ENCODE peak calls at places on chromosomes 12 and 14, in ten cellular contexts. V is endodermal cell, E is fibroblast of lung, K is HCT116, P is GM23248, W is PC-3, O is IMR-90, T is colonic mucosa, L is H1, S is mammary epithelial cell. Q is an unnamed sample.

GRCh38 chr14:61346221-61346620 is 24.8 kb downstream of the PRKCH start:
- DNase-seq in E (no peak), K (no peak), L (no peak), O (no peak), P (no peak), V (no peak), S (peak; percentile 50), T (no peak), W (peak; percentile 64), Q (no peak)

GRCh38 chr12:106139422-106140141 is 828 bp upstream of the NUAK1 start:
- DNase-seq in S (peak; percentile 66), V (peak; percentile 98), E (peak; percentile 76), O (peak; percentile 66), L (peak; percentile 77), T (peak; percentile 81), P (peak; percentile 91), W (peak; percentile 72), K (peak; percentile 56), Q (peak; percentile 90)

GRCh38 chr14:53509845-53510244 is 356.7 kb upstream of the DDHD1 start:
- DNase-seq in P (peak; percentile 51), E (peak; percentile 99), W (no peak), O (peak; percentile 70), S (peak; percentile 97), T (peak; percentile 27), V (no peak), K (no peak), L (no peak), Q (peak; percentile 70)

GRCh38 chr12:4274396-4274959 is 916 bp downstream of the CCND2 start:
- DNase-seq in E (peak; percentile 30), W (no peak), S (peak; percentile 51), K (no peak), O (no peak), P (peak; percentile 43), T (peak; percentile 45), V (peak; percentile 78), L (no peak), Q (peak; percentile 32)

GRCh38 chr14:63893701-63894458 is 41.1 kb downstream of the SYNE2 start:
- DNase-seq in O (peak; percentile 91), S (peak; percentile 42), P (peak; percentile 80), V (no peak), L (no peak), E (peak; percentile 93), K (no peak), W (no peak), T (no peak), Q (peak; percentile 95)

GRCh38 chr14:36495666-36496065 is 24.4 kb downstream of the NKX2-1 start:
- DNase-seq in E (no peak), L (no peak), O (no peak), V (no peak), T (no peak), P (no peak), K (no peak), W (no peak), S (no peak), Q (no peak)

GRCh38 chr12:47312794-47313426 is 233.2 kb upstream of the AMIGO2 start:
- DNase-seq in O (no peak), W (no peak), K (no peak), S (no peak), T (no peak), L (no peak), E (no peak), V (no peak), P (no peak), Q (no peak)

GRCh38 chr12:113333877-113334785 is 778 bp downstream of the SLC8B1 start:
- DNase-seq in L (no peak), S (peak; percentile 16), T (peak; percentile 47), V (no peak), K (no peak), O (no peak), E (no peak), P (peak; percentile 21), W (peak; percentile 35), Q (no peak)

GRCh38 chr14:29536886-29537511 is 390.6 kb downstream of the PRKD1 start:
- DNase-seq in V (no peak), E (peak; percentile 56), W (peak; percentile 35), P (peak; percentile 49), L (no peak), O (peak; percentile 35), T (no peak), S (no peak), K (no peak), Q (peak; percentile 61)

GRCh38 chr12:96212456-96213375 is 18.5 kb downstream of the ELK3 start:
- DNase-seq in V (peak; percentile 35), E (no peak), L (no peak), S (no peak), T (no peak), P (no peak), K (no peak), W (no peak), O (no peak), Q (no peak)

GRCh38 chr12:55932546-55932919 is 1.6 kb downstream of the DGKA start:
- DNase-seq in E (peak; percentile 50), O (peak; percentile 33), V (peak; percentile 61), L (no peak), W (no peak), S (peak; percentile 58), T (peak; percentile 50), K (no peak), P (peak; percentile 46), Q (peak; percentile 44)

GRCh38 chr12:106601031-106601430 is 18.2 kb downstream of the RFX4 start:
- DNase-seq in T (no peak), E (no peak), S (no peak), K (no peak), W (no peak), P (no peak), V (peak; percentile 88), O (no peak), L (no peak), Q (no peak)

GRCh38 chr14:93173943-93174395 is 10.7 kb downstream of the MOAP1 start:
- DNase-seq in L (no peak), O (peak; percentile 22), V (no peak), T (no peak), W (peak; percentile 20), S (peak; percentile 51), P (peak; percentile 52), K (no peak), E (no peak), Q (no peak)

GRCh38 chr12:72053604-72054003 is 115.0 kb downstream of the TPH2 start:
- DNase-seq in K (no peak), E (no peak), L (no peak), O (no peak), S (no peak), P (no peak), W (no peak), V (no peak), T (no peak), Q (peak; percentile 4)

GRCh38 chr14:32201816-32202467 is at the start of gene RNU6-7:
- DNase-seq in V (peak; percentile 66), P (peak; percentile 27), E (peak; percentile 64), O (peak; percentile 17), W (no peak), T (peak; percentile 29), S (peak; percentile 15), L (no peak), K (no peak), Q (peak; percentile 22)

GRCh38 chr12:30000401-30000800 is 216.7 kb upstream of the TMTC1 start:
- DNase-seq in K (no peak), L (no peak), P (no peak), V (no peak), W (no peak), O (no peak), S (no peak), E (peak; percentile 36), T (no peak), Q (peak; percentile 92)

DNA sequence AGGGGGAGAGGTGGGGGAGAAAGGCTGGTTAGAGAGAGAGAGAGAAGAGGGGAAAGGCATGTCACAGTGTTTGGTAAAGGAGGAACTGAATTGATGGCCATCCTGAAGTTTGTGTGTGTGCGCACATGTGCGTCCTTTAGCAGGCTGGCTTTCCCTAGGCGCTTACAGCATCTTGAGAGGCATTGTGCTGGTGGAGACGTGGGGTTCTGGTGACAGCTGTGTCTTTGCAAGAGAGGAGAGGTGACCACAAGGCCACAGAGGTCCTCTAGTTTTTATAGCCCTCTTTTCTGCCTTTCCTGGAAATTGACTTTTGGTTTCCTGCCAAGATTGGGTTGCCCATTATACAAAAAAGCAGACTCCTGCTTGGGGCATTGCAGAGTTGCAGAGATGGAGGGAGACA is 662.0 kb downstream of the VRK1 start:
- DNase-seq in O (no peak), L (no peak), P (no peak), E (no peak), K (no peak), V (no peak), W (no peak), T (no peak), S (no peak), Q (no peak)
- H3K9ac ChIP-seq in O (no peak overlapping the region), L (no peak overlapping the region), P (no peak overlapping the region), E (no peak overlapping the region), K (no peak overlapping the region), V (no peak overlapping the region), W (no peak overlapping the region), T (no peak overlapping the region), S (no peak overlapping the region), Q (no peak overlapping the region)

GRCh38 chr14:73777420-73777819 is 63.2 kb upstream of the PNMA1 start:
- DNase-seq in O (no peak), L (no peak), E (no peak), P (no peak), K (no peak), S (no peak), W (no peak), V (peak; percentile 70), T (no peak), Q (no peak)
- H3K4me3 ChIP-seq in O (no peak overlapping the region), L (no peak overlapping the region), E (no peak overlapping the region), P (no peak overlapping the region), K (no peak overlapping the region), S (no peak overlapping the region), W (no peak overlapping the region), V (no peak overlapping the region), T (no peak overlapping the region), Q (no peak overlapping the region)

DNA sequence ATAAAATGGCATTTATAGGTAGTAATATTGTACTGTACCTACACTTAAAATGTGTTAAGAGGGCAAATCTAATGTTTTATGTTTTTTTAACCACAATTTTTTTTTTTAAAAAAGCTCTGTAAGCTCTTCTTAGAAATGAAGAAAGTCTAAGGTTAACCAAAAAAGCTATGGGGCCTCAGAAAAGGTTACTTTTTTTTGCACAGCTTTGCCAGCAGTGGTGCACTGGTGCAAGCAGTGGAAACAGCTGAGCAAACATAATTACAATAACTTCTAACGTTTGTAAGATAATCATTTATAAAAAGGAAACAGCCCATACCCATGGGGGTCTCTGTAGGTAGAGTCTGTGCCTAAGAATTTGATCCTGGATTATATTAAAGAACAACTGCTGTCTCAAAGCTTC is 85.1 kb upstream of the NID2 start:
- DNase-seq in T (no peak), L (no peak), S (no peak), E (no peak), W (no peak), K (no peak), V (no peak), O (no peak), P (no peak), Q (no peak)
- H3K9me3 ChIP-seq in T (no peaks in the 10 kb centered on the region), L (no peaks in the 10 kb centered on the region), S (no peaks in the 10 kb centered on the region), E (no peaks in the 10 kb centered on the region), W (no peaks in the 10 kb centered on the region), K (no peaks in the 10 kb centered on the region), V (no peaks in the 10 kb centered on the region), O (no peaks in the 10 kb centered on the region), P (no peaks in the 10 kb centered on the region), Q (no peaks in the 10 kb centered on the region)

DNA sequence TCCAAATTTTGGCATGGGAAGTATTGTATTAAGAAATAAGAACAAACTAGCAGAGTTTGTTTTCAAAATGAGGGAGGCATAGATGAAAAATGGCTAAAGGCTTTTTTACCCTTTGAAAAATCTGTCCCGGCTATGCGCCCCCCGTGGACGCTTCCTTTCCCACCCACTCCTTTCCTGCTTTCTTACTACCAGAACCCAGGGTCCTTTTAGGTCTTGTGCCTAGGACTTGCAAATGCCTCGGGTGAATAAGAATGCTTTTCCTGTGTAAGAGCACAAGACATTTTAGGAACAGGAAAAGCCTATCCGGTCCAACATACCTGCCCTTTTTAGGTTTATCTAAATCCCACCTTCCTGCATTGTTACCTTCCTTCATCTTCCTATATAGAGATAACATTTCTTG is 84.7 kb upstream of the PTPRB start:
- DNase-seq in V (no peak), W (no peak), S (no peak), K (no peak), T (no peak), P (no peak), E (no peak), L (no peak), O (no peak), Q (no peak)
- H3K9ac ChIP-seq in V (no peak overlapping the region), W (no peak overlapping the region), S (no peak overlapping the region), K (no peak overlapping the region), T (no peak overlapping the region), P (no peak overlapping the region), E (no peak overlapping the region), L (no peak overlapping the region), O (no peak overlapping the region), Q (no peak overlapping the region)

Q was measured in adipocyte.